ENCODE peak calls at places on chromosomes 5 and 9, in nine cellular contexts. H, S, C, J, X, L, O, Z and D are unnamed samples.

GRCh38 chr5:13601152-13601551 is 343.3 kb downstream of the DNAH5 start:
- DNase-seq in S (peak; percentile 49), C (no peak), L (no peak), H (no peak), X (no peak), O (no peak), J (no peak), Z (no peak), D (no peak)

GRCh38 chr9:90141723-90142122 is 500.9 kb downstream of the DIRAS2 start:
- DNase-seq in Z (peak; percentile 74), X (no peak), J (no peak), S (peak; percentile 37), C (no peak), H (no peak), O (peak; percentile 45), L (no peak), D (no peak)

GRCh38 chr5:90193185-90193822 is 216.3 kb downstream of the CETN3 start:
- DNase-seq in L (no peak), H (no peak), S (no peak), X (no peak), C (no peak), J (no peak), Z (no peak), O (no peak), D (no peak)

GRCh38 chr5:159178978-159179377 is 30.4 kb downstream of the RNF145 start:
- DNase-seq in O (peak; percentile 99), X (no peak), Z (no peak), C (peak; percentile 54), H (no peak), L (no peak), S (peak; percentile 99), J (no peak), D (no peak)

GRCh38 chr9:1721219-1721618 is 293.9 kb upstream of the SMARCA2 start:
- DNase-seq in L (no peak), X (no peak), H (no peak), Z (no peak), O (no peak), C (no peak), J (no peak), S (no peak), D (no peak)

GRCh38 chr9:109477269-109478203 is 20.6 kb downstream of the PTPN3 start:
- DNase-seq in H (no peak), J (no peak), X (peak; percentile 90), L (peak; percentile 57), S (no peak), Z (no peak), O (no peak), C (no peak), D (no peak)

GRCh38 chr5:152004095-152004494 is 79.4 kb upstream of the GLRA1 start:
- DNase-seq in O (no peak), J (no peak), Z (no peak), X (no peak), C (no peak), H (no peak), S (no peak), L (no peak), D (no peak)

GRCh38 chr5:87022415-87022814 is 245.3 kb upstream of the RASA1 start:
- DNase-seq in Z (no peak), L (no peak), C (no peak), H (no peak), X (no peak), J (no peak), O (no peak), S (no peak), D (no peak)

GRCh38 chr5:52743012-52743411 is 44.7 kb upstream of the ITGA1 start:
- DNase-seq in Z (no peak), J (no peak), O (no peak), H (no peak), C (no peak), S (peak; percentile 32), L (no peak), X (no peak), D (no peak)

GRCh38 chr5:181152406-181152805 is 5.0 kb downstream of the OR2V2 start:
- DNase-seq in O (no peak), S (no peak), H (no peak), X (no peak), Z (no peak), C (no peak), J (no peak), L (no peak), D (no peak)

GRCh38 chr9:113587471-113588031 is 124.0 kb downstream of the RGS3 start:
- DNase-seq in O (peak; percentile 47), S (peak; percentile 28), C (no peak), Z (peak; percentile 65), J (no peak), L (peak; percentile 51), H (no peak), X (peak; percentile 54), D (peak; percentile 60)
- TF ChIP-seq CTCF in O (peak; percentile 54), S (peak; percentile 48), C (no peak), Z (peak; percentile 79), J (peak; percentile 43), L (peak; percentile 62), H (no peak), X (peak; percentile 45), D (no peak)

GRCh38 chr5:82720764-82721163 is 356.4 kb downstream of the TMEM167A start:
- DNase-seq in C (no peak), J (no peak), S (no peak), H (no peak), O (peak; percentile 6), Z (no peak), X (no peak), L (no peak), D (peak; percentile 56)
- TF ChIP-seq CTCF in C (no peak), J (no peak), S (no peak), H (no peak), O (no peak), Z (no peak), X (no peak), L (no peak), D (no peak)

DNA sequence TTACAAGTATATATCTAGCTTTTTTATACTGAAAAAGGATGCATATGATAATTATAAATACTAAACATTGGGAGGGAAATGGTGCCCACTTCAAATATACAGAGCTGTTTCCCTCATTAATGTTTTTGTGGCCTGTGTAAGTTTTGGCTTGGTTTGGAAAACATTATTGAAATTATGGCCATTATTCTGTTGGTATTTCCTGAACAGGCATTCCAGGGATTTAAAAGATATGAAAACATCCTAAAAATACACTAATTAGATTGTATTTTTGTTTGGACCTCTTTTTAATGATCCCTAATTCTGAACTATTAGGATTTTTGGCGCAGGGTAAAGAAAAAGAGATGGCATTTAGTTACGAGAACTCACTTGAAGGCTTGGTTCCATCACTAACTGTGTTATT is 50.9 kb downstream of the CLINT1 start:
- DNase-seq in S (no peak), H (no peak), X (no peak), O (no peak), C (no peak), Z (no peak), L (no peak), J (no peak), D (no peak)
- TF ChIP-seq CTCF in S (no peak), H (no peak), X (no peak), O (no peak), C (no peak), Z (no peak), L (no peak), J (no peak), D (no peak)

DNA sequence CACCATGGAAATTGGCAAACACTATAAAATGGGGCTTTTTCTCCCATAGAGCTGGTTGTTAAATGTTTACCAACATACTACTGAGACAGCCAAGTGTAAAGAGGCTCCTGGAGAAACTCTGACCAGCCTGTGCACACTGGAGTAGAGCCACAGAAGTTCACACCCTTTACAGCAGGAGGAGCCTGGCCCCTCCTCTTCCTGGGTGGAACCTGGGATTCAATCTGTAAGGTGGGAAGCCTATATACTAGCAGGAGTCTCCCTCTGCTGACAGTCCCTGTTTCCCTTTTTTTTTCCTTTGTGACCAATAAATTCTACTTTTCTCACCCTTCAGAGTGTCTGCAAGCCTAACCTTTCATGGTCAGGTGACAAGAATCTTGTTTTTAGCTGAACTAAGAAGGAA is 10.4 kb upstream of the SLC30A5 start:
- DNase-seq in C (no peak), X (no peak), Z (peak; percentile 71), L (no peak), O (no peak), J (no peak), H (no peak), S (no peak), D (no peak)
- TF ChIP-seq CTCF in C (no peak), X (no peak), Z (peak; percentile 63), L (no peak), O (no peak), J (no peak), H (no peak), S (no peak), D (no peak)

GRCh38 chr9:99167694-99168093 is 54.0 kb downstream of the ALG2 start:
- DNase-seq in J (no peak), C (no peak), Z (no peak), O (no peak), H (peak; percentile 71), L (no peak), X (no peak), S (no peak), D (no peak)

GRCh38 chr9:99172129-99173091 is 49.3 kb downstream of the ALG2 start:
- DNase-seq in O (no peak), C (no peak), Z (no peak), J (no peak), S (no peak), L (no peak), H (no peak), X (no peak), D (no peak)

GRCh38 chr9:99171225-99172128 is 50.3 kb downstream of the ALG2 start:
- DNase-seq in Z (no peak), S (no peak), C (no peak), X (no peak), H (no peak), J (no peak), O (no peak), L (no peak), D (no peak)

GRCh38 chr9:99169086-99169485 is 52.7 kb downstream of the ALG2 start:
- DNase-seq in S (no peak), C (no peak), L (no peak), J (no peak), H (no peak), O (no peak), Z (peak; percentile 52), X (no peak), D (no peak)

GRCh38 chr9:99169982-99170761 is 51.6 kb downstream of the ALG2 start:
- DNase-seq in L (no peak), X (no peak), O (no peak), C (no peak), S (no peak), Z (peak; percentile 75), J (no peak), H (no peak), D (peak; percentile 26)
- TF ChIP-seq CTCF in L (peak; percentile 60), X (no peak), O (no peak), C (no peak), S (no peak), Z (peak; percentile 16), J (no peak), H (no peak), D (peak; percentile 30)